ENCODE peak calls at places on chromosomes 6 and 20, in eight cellular contexts. J, I, N, D, P, W, S and L are unnamed samples.

GRCh38 chr6:90231798-90232197 is 64.8 kb downstream of the BACH2 start:
- DNase-seq in W (no peak), P (no peak), D (no peak), I (no peak), S (no peak), N (no peak), J (no peak), L (no peak)

GRCh38 chr6:19812512-19813119 is 24.6 kb upstream of the ID4 start:
- DNase-seq in W (no peak), P (peak; percentile 10), I (peak; percentile 38), S (peak; percentile 26), N (no peak), D (no peak), J (no peak), L (no peak)

GRCh38 chr6:116572162-116572561 is 858 bp downstream of the RWDD1 start:
- DNase-seq in D (peak; percentile 46), N (peak; percentile 17), P (peak; percentile 29), W (peak; percentile 37), S (no peak), J (no peak), I (no peak), L (no peak)

GRCh38 chr20:50303573-50304500 is 113.2 kb downstream of the CEBPB start:
- DNase-seq in S (no peak), P (peak; percentile 67), W (peak; percentile 81), I (no peak), D (peak; percentile 90), J (no peak), N (peak; percentile 85), L (peak; percentile 81)

GRCh38 chr6:17867880-17868279 is 119.6 kb downstream of the KIF13A start:
- DNase-seq in N (no peak), W (no peak), S (no peak), P (peak; percentile 68), I (peak; percentile 41), D (no peak), J (peak; percentile 53), L (peak; percentile 38)

GRCh38 chr20:768426-768978 is at the start of gene SLC52A3:
- DNase-seq in P (no peak), N (peak; percentile 33), W (peak; percentile 89), S (no peak), D (peak; percentile 65), J (no peak), I (no peak), L (no peak)

GRCh38 chr6:166514196-166514595 is 72.3 kb downstream of the RAMACL start:
- DNase-seq in J (no peak), I (no peak), N (no peak), S (no peak), W (no peak), D (no peak), P (no peak), L (no peak)

GRCh38 chr6:26026833-26027490 is 60.3 kb upstream of the HFE start:
- DNase-seq in N (peak; percentile 86), S (peak; percentile 73), J (peak; percentile 77), P (peak; percentile 77), I (no peak), D (peak; percentile 95), W (peak; percentile 95), L (peak; percentile 79)

GRCh38 chr6:16244869-16245451 is 6.6 kb downstream of the GMPR start:
- DNase-seq in S (no peak), I (peak; percentile 78), W (no peak), J (no peak), P (no peak), D (no peak), N (no peak), L (no peak)

GRCh38 chr6:51199733-51200132 is 381.1 kb downstream of the TFAP2B start:
- DNase-seq in D (no peak), S (no peak), J (no peak), P (no peak), I (no peak), N (no peak), W (no peak), L (no peak)

GRCh38 chr6:27795697-27796494 is 116.3 kb downstream of the OR2B2 start:
- DNase-seq in I (peak; percentile 88), D (no peak), P (peak; percentile 92), S (peak; percentile 84), J (peak; percentile 80), N (no peak), W (no peak), L (peak; percentile 45)

GRCh38 chr6:1313755-1314503 is 2.0 kb downstream of the FOXQ1 start:
- DNase-seq in S (no peak), P (no peak), D (no peak), J (no peak), I (no peak), W (peak; percentile 63), N (no peak), L (no peak)

GRCh38 chr6:82875573-82876185 is 190.0 kb downstream of the UBE3D start:
- DNase-seq in J (peak; percentile 31), I (peak; percentile 40), N (no peak), P (peak; percentile 70), D (no peak), W (no peak), S (peak; percentile 32), L (peak; percentile 64)

GRCh38 chr6:150915868-150916267 is 50.4 kb downstream of the MTHFD1L start:
- DNase-seq in I (no peak), D (no peak), P (no peak), S (no peak), W (no peak), N (no peak), J (no peak), L (peak; percentile 72)

GRCh38 chr20:62906209-62906608 is 20.1 kb downstream of the DIDO1 start:
- DNase-seq in J (no peak), P (no peak), D (peak; percentile 63), S (no peak), N (peak; percentile 52), W (no peak), I (no peak), L (no peak)

GRCh38 chr6:35166160-35166919 is 25.2 kb upstream of the TCP11 start:
- DNase-seq in S (no peak), D (no peak), P (no peak), N (no peak), I (no peak), W (peak; percentile 49), J (no peak), L (no peak)

GRCh38 chr6:88785478-88785877 is 177.9 kb downstream of the RNGTT start:
- DNase-seq in P (no peak), J (no peak), D (no peak), S (no peak), W (no peak), I (no peak), N (no peak), L (no peak)

GRCh38 chr20:33158637-33159385 is 9.1 kb upstream of the BPIFA2 start:
- DNase-seq in J (no peak), I (no peak), S (no peak), W (no peak), N (no peak), P (no peak), D (no peak), L (no peak)

GRCh38 chr20:20084296-20084752 is 32.0 kb downstream of the CFAP61 start:
- DNase-seq in W (no peak), N (peak; percentile 20), S (no peak), P (no peak), D (no peak), I (no peak), J (no peak), L (no peak)

GRCh38 chr6:168130683-168131371 is 51.8 kb upstream of the FRMD1 start:
- DNase-seq in W (no peak), N (no peak), P (no peak), I (no peak), D (no peak), S (no peak), J (no peak), L (no peak)

GRCh38 chr6:64062960-64063683 is 427.5 kb downstream of the PHF3 start:
- DNase-seq in W (no peak), N (no peak), P (no peak), I (no peak), S (no peak), J (no peak), D (no peak), L (no peak)

GRCh38 chr20:4821590-4821989 is 99.9 kb downstream of the PRND start:
- DNase-seq in J (no peak), D (no peak), S (no peak), N (no peak), W (no peak), I (no peak), P (no peak), L (no peak)
- H3K4me3 ChIP-seq in J (no peak overlapping the region), D (no peak overlapping the region), S (no peak overlapping the region), N (peak overlapping the region; percentile 81), W (peak overlapping the region; percentile 66), I (no peak overlapping the region), P (no peak overlapping the region), L (no peak overlapping the region)

GRCh38 chr6:158043586-158044524 is 62.2 kb downstream of the SYNJ2 start:
- DNase-seq in N (peak; percentile 66), I (no peak), P (no peak), W (peak; percentile 64), S (no peak), J (no peak), D (peak; percentile 80), L (no peak)
- H3K4me3 ChIP-seq in N (peak overlapping the region; percentile 61), I (no peak overlapping the region), P (no peak overlapping the region), W (no peak overlapping the region), S (no peak overlapping the region), J (no peak overlapping the region), D (peak overlapping the region; percentile 2), L (no peak overlapping the region)

GRCh38 chr6:152391179-152391880 is 245.8 kb downstream of the SYNE1 start:
- DNase-seq in W (no peak), J (no peak), I (no peak), N (no peak), P (no peak), D (no peak), S (no peak), L (no peak)
- H3K4me3 ChIP-seq in W (no peak overlapping the region), J (no peak overlapping the region), I (no peak overlapping the region), N (no peak overlapping the region), P (no peak overlapping the region), D (no peak overlapping the region), S (no peak overlapping the region), L (no peak overlapping the region)

GRCh38 chr6:3261921-3262320 is 3.2 kb downstream of the PSMG4 start:
- DNase-seq in W (no peak), S (no peak), D (no peak), J (no peak), I (no peak), N (no peak), P (no peak), L (no peak)
- H3K4me3 ChIP-seq in W (no peak overlapping the region), S (no peak overlapping the region), D (no peak overlapping the region), J (no peak overlapping the region), I (no peak overlapping the region), N (no peak overlapping the region), P (no peak overlapping the region), L (no peak overlapping the region)

GRCh38 chr6:108581237-108581931 is 20.7 kb downstream of the FOXO3 start:
- DNase-seq in W (no peak), S (no peak), P (no peak), I (peak; percentile 82), J (no peak), N (no peak), D (no peak), L (peak; percentile 93)

GRCh38 chr6:108581932-108582500 is 21.3 kb downstream of the FOXO3 start:
- DNase-seq in N (no peak), I (no peak), J (no peak), W (no peak), S (no peak), P (no peak), D (no peak), L (no peak)

GRCh38 chr6:108578595-108579038 is 17.9 kb downstream of the FOXO3 start:
- DNase-seq in J (no peak), W (no peak), N (no peak), P (peak; percentile 93), S (no peak), I (no peak), D (no peak), L (no peak)

GRCh38 chr6:108582618-108583017 is 21.9 kb downstream of the FOXO3 start:
- DNase-seq in J (no peak), S (no peak), I (no peak), N (no peak), W (no peak), P (no peak), D (no peak), L (no peak)

GRCh38 chr6:108580645-108581044 is 19.9 kb downstream of the FOXO3 start:
- DNase-seq in D (no peak), S (no peak), W (no peak), I (no peak), J (no peak), P (no peak), N (no peak), L (no peak)
- H3K4me3 ChIP-seq in D (no peak overlapping the region), S (peak overlapping the region; percentile 47), W (no peak overlapping the region), I (peak overlapping the region; percentile 8), J (no peak overlapping the region), P (no peak overlapping the region), N (peak overlapping the region; percentile 37), L (no peak overlapping the region)